ENCODE peak calls at places on chromosomes 11 and 22, in five cellular contexts. U is activated CD4-positive, alpha-beta T cell treated with anti-CD3 and anti-CD28 coated beads, Interleukin-2, amount 50 U/mL, for 1 hour; A is activated T-cell treated with anti-CD3 and anti-CD28 coated beads for 1 hour; P is activated CD8-positive, alpha-beta memory T cell treated with anti-CD3 and anti-CD28 coated beads for 4 hours; W is fibroblast of lung. I is an unnamed sample.

GRCh38 chr11:2731285-2732125 is 31.7 kb upstream of the KCNQ1OT1 start:
- DNase-seq in U (no peak), A (no peak), P (no peak), W (no peak), I (no peak)

GRCh38 chr11:2140411-2141400 is 1.5 kb upstream of the IGF2 start:
- DNase-seq in U (no peak), A (no peak), P (no peak), W (no peak), I (no peak)

GRCh38 chr22:49299821-49300231 is 527.8 kb downstream of the BRD1 start:
- DNase-seq in U (no peak), A (no peak), P (no peak), W (no peak), I (no peak)

GRCh38 chr11:128417607-128418324 is 169.6 kb downstream of the ETS1 start:
- DNase-seq in U (no peak), A (no peak), P (no peak), W (peak), I (no peak)

GRCh38 chr11:64629103-64629502 is 38.1 kb downstream of the SLC22A12 start:
- DNase-seq in U (no peak), A (no peak), P (no peak), W (no peak), I (no peak)

GRCh38 chr11:121634889-121635288 is 182.1 kb upstream of the SORL1-AS1 start:
- DNase-seq in U (no peak), A (no peak), P (no peak), W (peak), I (no peak)

GRCh38 chr11:75084883-75085282 is 11.8 kb downstream of the OR2AT4 start:
- DNase-seq in U (no peak), A (no peak), P (no peak), W (no peak), I (no peak)

GRCh38 chr11:65594991-65595920 is at the start of gene KCNK7:
- DNase-seq in U (no peak), A (no peak), P (no peak), W (peak), I (no peak)

GRCh38 chr11:59713745-59714144 is at the start of gene OR10V1:
- DNase-seq in U (no peak), A (no peak), P (no peak), W (no peak), I (no peak)

GRCh38 chr22:30922151-30922611 is 46.4 kb downstream of the MORC2 start:
- DNase-seq in U (peak), A (peak), P (peak), W (peak), I (no peak)

GRCh38 chr11:20110908-20111669 is 49.2 kb downstream of the DBX1 start:
- DNase-seq in U (no peak), A (no peak), P (no peak), W (peak), I (peak)

GRCh38 chr11:117823941-117824420 is 563 bp downstream of the FXYD2 start:
- DNase-seq in U (no peak), A (no peak), P (no peak), W (peak), I (no peak)

GRCh38 chr11:95067042-95067827 is 516 bp downstream of the SRSF8 start:
- DNase-seq in U (peak), A (peak), P (peak), W (peak), I (peak)

GRCh38 chr22:24875862-24876506 is 70.0 kb downstream of the SGSM1 start:
- DNase-seq in U (peak), A (no peak), P (no peak), W (peak), I (peak)

GRCh38 chr22:33568934-33569496 is 351.3 kb downstream of the LARGE1 start:
- DNase-seq in U (no peak), A (no peak), P (no peak), W (no peak), I (no peak)

GRCh38 chr11:72652871-72653615 is 21.2 kb downstream of the PDE2A start:
- DNase-seq in U (no peak), A (no peak), P (no peak), W (no peak), I (peak)

GRCh38 chr22:45491841-45492240 is 10.8 kb upstream of the FBLN1 start:
- DNase-seq in U (no peak), A (no peak), P (no peak), W (no peak), I (no peak)

GRCh38 chr11:34755671-34756070 is 134.8 kb downstream of the EHF start:
- DNase-seq in U (no peak), A (no peak), P (no peak), W (no peak), I (no peak)

GRCh38 chr22:49192180-49192856 is 635.4 kb downstream of the BRD1 start:
- DNase-seq in U (no peak), A (no peak), P (no peak), W (no peak), I (no peak)

GRCh38 chr11:66861774-66862558 is 5.1 kb downstream of the LRFN4 start:
- DNase-seq in U (no peak), A (no peak), P (no peak), W (no peak), I (no peak)

GRCh38 chr11:33620423-33621120 is 80.1 kb downstream of the C11orf91 start:
- DNase-seq in U (no peak), A (no peak), P (no peak), W (peak), I (no peak)

GRCh38 chr11:9461760-9462134 is 935 bp downstream of the ZNF143 start:
- DNase-seq in U (no peak), A (no peak), P (no peak), W (peak), I (no peak)

GRCh38 chr11:68741536-68741935 is 9.8 kb downstream of the TESMIN start:
- DNase-seq in U (no peak), A (no peak), P (no peak), W (no peak), I (no peak)